ENCODE peak calls at places on chromosome 7, in four cellular contexts. One of them, this sample, is unnamed.

GRCh38 chr7:155997431-155998327 is 185.4 kb upstream of the SHH start:
- DNase-seq in esophagus squamous epithelium: no peak
- DNase-seq in PC-3: no peak
- DNase-seq in astrocyte: no peak
- DNase-seq in this sample: no peak

GRCh38 chr7:37806152-37806551 is 42.2 kb upstream of the NME8 start:
- DNase-seq in esophagus squamous epithelium: no peak
- DNase-seq in PC-3: no peak
- DNase-seq in astrocyte: no peak
- DNase-seq in this sample: no peak

GRCh38 chr7:40419832-40420231 is 285.0 kb downstream of the SUGCT start:
- DNase-seq in esophagus squamous epithelium: no peak
- DNase-seq in PC-3: no peak
- DNase-seq in astrocyte: no peak
- DNase-seq in this sample: no peak

GRCh38 chr7:17941171-17941490 is 837 bp upstream of the SNX13 start:
- DNase-seq in esophagus squamous epithelium: no peak
- DNase-seq in PC-3: peak; percentile 32
- DNase-seq in astrocyte: no peak
- DNase-seq in this sample: no peak

GRCh38 chr7:13197501-13197900 is 510.1 kb downstream of the ARL4A start:
- DNase-seq in esophagus squamous epithelium: no peak
- DNase-seq in PC-3: peak; percentile 78
- DNase-seq in astrocyte: peak; percentile 68
- DNase-seq in this sample: no peak

GRCh38 chr7:84865560-84865959 is 321.3 kb downstream of the SEMA3D start:
- DNase-seq in esophagus squamous epithelium: no peak
- DNase-seq in PC-3: no peak
- DNase-seq in astrocyte: no peak
- DNase-seq in this sample: no peak

GRCh38 chr7:28174442-28174841 is 6.2 kb downstream of the JAZF1 start:
- DNase-seq in esophagus squamous epithelium: no peak
- DNase-seq in PC-3: no peak
- DNase-seq in astrocyte: no peak
- DNase-seq in this sample: no peak

GRCh38 chr7:18177815-18178660 is 150.4 kb upstream of the PRPS1L1 start:
- DNase-seq in esophagus squamous epithelium: no peak
- DNase-seq in PC-3: peak; percentile 95
- DNase-seq in astrocyte: peak; percentile 77
- DNase-seq in this sample: no peak

GRCh38 chr7:27170494-27170811 is 3.7 kb downstream of the HOXA10 start:
- DNase-seq in esophagus squamous epithelium: no peak
- DNase-seq in PC-3: no peak
- DNase-seq in astrocyte: no peak
- DNase-seq in this sample: no peak

GRCh38 chr7:157499121-157499834 is 162.5 kb downstream of the DNAJB6 start:
- DNase-seq in esophagus squamous epithelium: no peak
- DNase-seq in PC-3: no peak
- DNase-seq in astrocyte: no peak
- DNase-seq in this sample: no peak

GRCh38 chr7:96654630-96655188 is 54.9 kb downstream of the SEM1 start:
- DNase-seq in esophagus squamous epithelium: no peak
- DNase-seq in PC-3: no peak
- DNase-seq in astrocyte: peak; percentile 2
- DNase-seq in this sample: no peak

GRCh38 chr7:132656846-132657776 is 80.8 kb upstream of the PLXNA4 start:
- DNase-seq in esophagus squamous epithelium: no peak
- DNase-seq in PC-3: peak; percentile 32
- DNase-seq in astrocyte: no peak
- DNase-seq in this sample: no peak

GRCh38 chr7:82105463-82105862 is 335.6 kb upstream of the HGF start:
- DNase-seq in esophagus squamous epithelium: no peak
- DNase-seq in PC-3: peak; percentile 80
- DNase-seq in astrocyte: peak; percentile 69
- DNase-seq in this sample: no peak

GRCh38 chr7:112869111-112869774 is 79.0 kb upstream of the TMEM168 start:
- DNase-seq in esophagus squamous epithelium: no peak
- DNase-seq in PC-3: peak; percentile 74
- DNase-seq in astrocyte: no peak
- DNase-seq in this sample: peak; percentile 48

GRCh38 chr7:78443811-78444210 is 645.2 kb downstream of the PHTF2 start:
- DNase-seq in esophagus squamous epithelium: no peak
- DNase-seq in PC-3: no peak
- DNase-seq in astrocyte: no peak
- DNase-seq in this sample: no peak

GRCh38 chr7:80859272-80859970 is 59.4 kb downstream of the SEMA3C start:
- DNase-seq in esophagus squamous epithelium: no peak
- DNase-seq in PC-3: no peak
- DNase-seq in astrocyte: no peak
- DNase-seq in this sample: no peak

GRCh38 chr7:110421490-110422241 is 669.3 kb upstream of the LRRN3 start:
- DNase-seq in esophagus squamous epithelium: no peak
- DNase-seq in PC-3: no peak
- DNase-seq in astrocyte: no peak
- DNase-seq in this sample: no peak

GRCh38 chr7:7183833-7184463 is 1.6 kb downstream of the C1GALT1 start:
- DNase-seq in esophagus squamous epithelium: no peak
- DNase-seq in PC-3: peak; percentile 41
- DNase-seq in astrocyte: peak; percentile 37
- DNase-seq in this sample: no peak

GRCh38 chr7:7188091-7188490 is 5.7 kb downstream of the C1GALT1 start:
- DNase-seq in esophagus squamous epithelium: no peak
- DNase-seq in PC-3: no peak
- DNase-seq in astrocyte: no peak
- DNase-seq in this sample: no peak

GRCh38 chr7:7182156-7183060 is at the start of gene C1GALT1:
- DNase-seq in esophagus squamous epithelium: peak; percentile 75
- DNase-seq in PC-3: peak; percentile 96
- DNase-seq in astrocyte: peak; percentile 95
- DNase-seq in this sample: peak; percentile 98

GRCh38 chr7:7183061-7183832 is 903 bp downstream of the C1GALT1 start:
- DNase-seq in esophagus squamous epithelium: no peak
- DNase-seq in PC-3: peak; percentile 34
- DNase-seq in astrocyte: no peak
- DNase-seq in this sample: peak; percentile 85

GRCh38 chr7:7185382-7185989 is 3.1 kb downstream of the C1GALT1 start:
- DNase-seq in esophagus squamous epithelium: no peak
- DNase-seq in PC-3: no peak
- DNase-seq in astrocyte: no peak
- DNase-seq in this sample: no peak
- H3K4me3 ChIP-seq in esophagus squamous epithelium: no peak overlapping the region
- H3K4me3 ChIP-seq in PC-3: no peak overlapping the region
- H3K4me3 ChIP-seq in astrocyte: peak overlapping the region; percentile 95
- H3K4me3 ChIP-seq in this sample: no peak overlapping the region

GRCh38 chr7:2354173-2355078 is at the start of gene EIF3B:
- DNase-seq in esophagus squamous epithelium: peak; percentile 59
- DNase-seq in PC-3: peak; percentile 85
- DNase-seq in astrocyte: peak; percentile 91
- DNase-seq in this sample: peak; percentile 90

GRCh38 chr7:2355079-2356008 is 717 bp downstream of the EIF3B start:
- DNase-seq in esophagus squamous epithelium: no peak
- DNase-seq in PC-3: no peak
- DNase-seq in astrocyte: no peak
- DNase-seq in this sample: peak; percentile 82

GRCh38 chr7:2353650-2354172 is 916 bp upstream of the EIF3B start:
- DNase-seq in esophagus squamous epithelium: peak; percentile 44
- DNase-seq in PC-3: peak; percentile 81
- DNase-seq in astrocyte: no peak
- DNase-seq in this sample: peak; percentile 91

GRCh38 chr7:2353113-2353512 is 1.5 kb upstream of the EIF3B start:
- DNase-seq in esophagus squamous epithelium: no peak
- DNase-seq in PC-3: no peak
- DNase-seq in astrocyte: no peak
- DNase-seq in this sample: no peak

GRCh38 chr7:2350055-2350454 is 4.6 kb upstream of the EIF3B start:
- DNase-seq in esophagus squamous epithelium: no peak
- DNase-seq in PC-3: no peak
- DNase-seq in astrocyte: no peak
- DNase-seq in this sample: peak; percentile 13
- H3K27ac ChIP-seq in esophagus squamous epithelium: no peak overlapping the region
- H3K27ac ChIP-seq in PC-3: no peak overlapping the region
- H3K27ac ChIP-seq in astrocyte: no peak overlapping the region
- H3K27ac ChIP-seq in this sample: no peak overlapping the region

GRCh38 chr7:149716932-149717307 is 56.5 kb downstream of the ZNF467 start:
- DNase-seq in esophagus squamous epithelium: no peak
- DNase-seq in PC-3: no peak
- DNase-seq in astrocyte: no peak
- DNase-seq in this sample: no peak

GRCh38 chr7:149717481-149717880 is 55.9 kb downstream of the ZNF467 start:
- DNase-seq in esophagus squamous epithelium: no peak
- DNase-seq in PC-3: no peak
- DNase-seq in astrocyte: no peak
- DNase-seq in this sample: no peak

GRCh38 chr7:149715476-149715875 is 57.9 kb downstream of the ZNF467 start:
- DNase-seq in esophagus squamous epithelium: no peak
- DNase-seq in PC-3: no peak
- DNase-seq in astrocyte: no peak
- DNase-seq in this sample: no peak

GRCh38 chr7:149714910-149715471 is 58.4 kb downstream of the ZNF467 start:
- DNase-seq in esophagus squamous epithelium: no peak
- DNase-seq in PC-3: peak; percentile 5
- DNase-seq in astrocyte: no peak
- DNase-seq in this sample: peak; percentile 27

DNA sequence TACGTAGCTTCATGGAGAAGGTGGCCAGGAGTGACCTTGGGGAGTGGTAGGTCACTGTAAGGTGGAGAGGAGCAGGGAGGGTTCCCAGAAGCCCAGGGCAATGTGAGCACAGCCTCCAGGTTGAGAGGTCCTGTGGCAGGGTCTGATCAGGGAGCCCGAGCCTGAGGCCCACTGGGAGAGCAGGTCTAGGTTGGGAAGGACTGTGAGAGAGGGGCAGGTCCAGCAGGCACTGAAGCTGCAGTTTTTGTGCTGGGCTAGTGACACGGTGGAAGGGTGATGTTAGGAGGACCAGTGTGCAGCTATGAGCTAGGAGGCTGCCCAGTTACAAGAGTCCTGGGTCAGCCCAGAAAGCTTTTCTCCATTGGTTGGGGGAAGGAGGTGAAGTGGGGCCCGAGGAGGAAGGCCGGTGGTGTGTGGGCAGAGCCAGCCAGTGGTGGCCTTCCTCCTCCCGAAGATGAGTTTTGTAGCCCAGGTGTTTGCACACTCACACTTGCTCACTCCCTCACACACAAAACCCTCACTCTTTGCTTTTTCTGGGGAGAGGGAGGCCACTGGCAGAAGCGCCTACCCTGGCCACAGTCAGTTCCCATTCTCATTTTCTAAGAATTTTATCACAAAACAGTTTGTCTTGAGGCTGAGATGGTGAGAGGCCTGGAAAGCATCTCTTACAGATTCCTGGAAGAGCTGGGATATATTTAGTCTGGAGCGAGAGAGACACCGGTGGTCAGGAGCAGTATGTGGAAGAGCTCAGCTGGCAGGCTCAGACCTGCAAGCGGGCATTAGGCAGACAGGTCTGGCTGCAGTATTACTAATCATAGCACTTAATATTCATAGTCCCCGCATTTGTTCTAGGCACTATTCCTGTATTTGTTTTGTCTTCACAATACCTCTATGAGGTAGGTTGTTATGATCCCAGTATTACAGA is 57.1 kb downstream of the ZNF467 start:
- DNase-seq in esophagus squamous epithelium: no peak
- DNase-seq in PC-3: no peak
- DNase-seq in astrocyte: peak; percentile 6
- DNase-seq in this sample: no peak
- H3K4me3 ChIP-seq in esophagus squamous epithelium: no peak overlapping the region
- H3K4me3 ChIP-seq in PC-3: peak overlapping the region; percentile 85
- H3K4me3 ChIP-seq in astrocyte: peak overlapping the region; percentile 69
- H3K4me3 ChIP-seq in this sample: no peak overlapping the region

GRCh38 chr7:50769160-50769484 is 13.6 kb downstream of the GRB10 start:
- DNase-seq in esophagus squamous epithelium: no peak
- DNase-seq in PC-3: no peak
- DNase-seq in astrocyte: no peak
- DNase-seq in this sample: no peak
- H3K27ac ChIP-seq in esophagus squamous epithelium: no peak overlapping the region
- H3K27ac ChIP-seq in PC-3: no peak overlapping the region
- H3K27ac ChIP-seq in astrocyte: no peak overlapping the region
- H3K27ac ChIP-seq in this sample: no peak overlapping the region